ENCODE peak calls at places on chromosomes 7 and 10, in nine cellular contexts. One of them, this sample, is unnamed.

GRCh38 chr7:128869138-128869943 is 6.7 kb downstream of the ATP6V1F start:
- DNase-seq in NB4: peak
- DNase-seq in fibroblast of mammary gland: peak
- DNase-seq in WTC11: peak
- DNase-seq in endodermal cell: peak
- DNase-seq in GM12865: peak
- DNase-seq in MM.1S: peak
- DNase-seq in CD4-positive, alpha-beta T cell: peak
- DNase-seq in mesothelial cell of epicardium: no peak
- DNase-seq in this sample: peak

GRCh38 chr10:43926371-43926770 is 277.7 kb upstream of the ZNF32 start:
- DNase-seq in endodermal cell: no peak
- DNase-seq in WTC11: no peak
- DNase-seq in NB4: no peak
- DNase-seq in MM.1S: no peak
- DNase-seq in fibroblast of mammary gland: no peak
- DNase-seq in CD4-positive, alpha-beta T cell: no peak
- DNase-seq in GM12865: no peak
- DNase-seq in mesothelial cell of epicardium: no peak
- DNase-seq in this sample: no peak

GRCh38 chr7:19290066-19290465 is 144.8 kb upstream of the FERD3L start:
- DNase-seq in MM.1S: no peak
- DNase-seq in mesothelial cell of epicardium: no peak
- DNase-seq in GM12865: no peak
- DNase-seq in WTC11: no peak
- DNase-seq in endodermal cell: no peak
- DNase-seq in CD4-positive, alpha-beta T cell: no peak
- DNase-seq in NB4: no peak
- DNase-seq in fibroblast of mammary gland: no peak
- DNase-seq in this sample: no peak

GRCh38 chr7:25849361-25850184 is 302.4 kb upstream of the NFE2L3 start:
- DNase-seq in CD4-positive, alpha-beta T cell: no peak
- DNase-seq in MM.1S: no peak
- DNase-seq in fibroblast of mammary gland: peak
- DNase-seq in GM12865: no peak
- DNase-seq in NB4: peak
- DNase-seq in endodermal cell: no peak
- DNase-seq in WTC11: no peak
- DNase-seq in mesothelial cell of epicardium: no peak
- DNase-seq in this sample: no peak

GRCh38 chr10:57657164-57657765 is 610.4 kb downstream of the IPMK start:
- DNase-seq in endodermal cell: peak
- DNase-seq in CD4-positive, alpha-beta T cell: no peak
- DNase-seq in mesothelial cell of epicardium: peak
- DNase-seq in GM12865: peak
- DNase-seq in fibroblast of mammary gland: peak
- DNase-seq in WTC11: peak
- DNase-seq in MM.1S: peak
- DNase-seq in NB4: peak
- DNase-seq in this sample: peak

GRCh38 chr10:124041684-124042445 is 51.5 kb downstream of the CHST15 start:
- DNase-seq in CD4-positive, alpha-beta T cell: no peak
- DNase-seq in fibroblast of mammary gland: peak
- DNase-seq in mesothelial cell of epicardium: no peak
- DNase-seq in WTC11: no peak
- DNase-seq in MM.1S: no peak
- DNase-seq in endodermal cell: no peak
- DNase-seq in NB4: no peak
- DNase-seq in GM12865: no peak
- DNase-seq in this sample: no peak

GRCh38 chr7:27442446-27442845 is 199.8 kb downstream of the EVX1 start:
- DNase-seq in fibroblast of mammary gland: peak
- DNase-seq in WTC11: no peak
- DNase-seq in NB4: no peak
- DNase-seq in CD4-positive, alpha-beta T cell: no peak
- DNase-seq in GM12865: no peak
- DNase-seq in mesothelial cell of epicardium: no peak
- DNase-seq in MM.1S: no peak
- DNase-seq in endodermal cell: no peak
- DNase-seq in this sample: no peak

GRCh38 chr10:63115732-63116383 is 17.3 kb upstream of the NRBF2 start:
- DNase-seq in NB4: no peak
- DNase-seq in mesothelial cell of epicardium: no peak
- DNase-seq in fibroblast of mammary gland: peak
- DNase-seq in MM.1S: no peak
- DNase-seq in GM12865: no peak
- DNase-seq in endodermal cell: no peak
- DNase-seq in CD4-positive, alpha-beta T cell: no peak
- DNase-seq in WTC11: no peak
- DNase-seq in this sample: no peak

GRCh38 chr7:17774701-17775288 is 165.5 kb downstream of the SNX13 start:
- DNase-seq in mesothelial cell of epicardium: no peak
- DNase-seq in MM.1S: no peak
- DNase-seq in endodermal cell: no peak
- DNase-seq in NB4: no peak
- DNase-seq in CD4-positive, alpha-beta T cell: no peak
- DNase-seq in fibroblast of mammary gland: no peak
- DNase-seq in WTC11: no peak
- DNase-seq in GM12865: no peak
- DNase-seq in this sample: no peak

GRCh38 chr7:123727071-123727837 is 21.5 kb downstream of the WASL start:
- DNase-seq in WTC11: no peak
- DNase-seq in NB4: peak
- DNase-seq in GM12865: no peak
- DNase-seq in endodermal cell: no peak
- DNase-seq in MM.1S: no peak
- DNase-seq in CD4-positive, alpha-beta T cell: no peak
- DNase-seq in mesothelial cell of epicardium: no peak
- DNase-seq in fibroblast of mammary gland: peak
- DNase-seq in this sample: no peak

GRCh38 chr7:24851791-24852190 is 94.5 kb upstream of the GSDME start:
- DNase-seq in MM.1S: no peak
- DNase-seq in NB4: peak
- DNase-seq in endodermal cell: peak
- DNase-seq in WTC11: no peak
- DNase-seq in fibroblast of mammary gland: peak
- DNase-seq in GM12865: no peak
- DNase-seq in mesothelial cell of epicardium: no peak
- DNase-seq in CD4-positive, alpha-beta T cell: no peak
- DNase-seq in this sample: no peak

GRCh38 chr7:113199841-113200240 is 81.5 kb upstream of the SMIM30 start:
- DNase-seq in MM.1S: no peak
- DNase-seq in mesothelial cell of epicardium: no peak
- DNase-seq in NB4: no peak
- DNase-seq in endodermal cell: no peak
- DNase-seq in WTC11: no peak
- DNase-seq in GM12865: no peak
- DNase-seq in fibroblast of mammary gland: peak
- DNase-seq in CD4-positive, alpha-beta T cell: no peak
- DNase-seq in this sample: no peak

GRCh38 chr7:12296051-12296570 is 85.0 kb downstream of the TMEM106B start:
- DNase-seq in CD4-positive, alpha-beta T cell: no peak
- DNase-seq in GM12865: no peak
- DNase-seq in WTC11: no peak
- DNase-seq in NB4: no peak
- DNase-seq in endodermal cell: no peak
- DNase-seq in MM.1S: no peak
- DNase-seq in fibroblast of mammary gland: no peak
- DNase-seq in mesothelial cell of epicardium: no peak
- DNase-seq in this sample: no peak

GRCh38 chr7:12287886-12288285 is 76.8 kb downstream of the TMEM106B start:
- DNase-seq in endodermal cell: no peak
- DNase-seq in CD4-positive, alpha-beta T cell: no peak
- DNase-seq in GM12865: no peak
- DNase-seq in NB4: no peak
- DNase-seq in WTC11: no peak
- DNase-seq in fibroblast of mammary gland: no peak
- DNase-seq in MM.1S: no peak
- DNase-seq in mesothelial cell of epicardium: no peak
- DNase-seq in this sample: no peak

GRCh38 chr7:12289996-12290395 is 78.9 kb downstream of the TMEM106B start:
- DNase-seq in mesothelial cell of epicardium: no peak
- DNase-seq in NB4: no peak
- DNase-seq in WTC11: no peak
- DNase-seq in MM.1S: no peak
- DNase-seq in endodermal cell: no peak
- DNase-seq in GM12865: no peak
- DNase-seq in fibroblast of mammary gland: no peak
- DNase-seq in CD4-positive, alpha-beta T cell: no peak
- DNase-seq in this sample: no peak

GRCh38 chr7:12294701-12295100 is 83.6 kb downstream of the TMEM106B start:
- DNase-seq in mesothelial cell of epicardium: no peak
- DNase-seq in endodermal cell: no peak
- DNase-seq in fibroblast of mammary gland: no peak
- DNase-seq in WTC11: no peak
- DNase-seq in NB4: peak
- DNase-seq in MM.1S: no peak
- DNase-seq in GM12865: no peak
- DNase-seq in CD4-positive, alpha-beta T cell: no peak
- DNase-seq in this sample: no peak

DNA sequence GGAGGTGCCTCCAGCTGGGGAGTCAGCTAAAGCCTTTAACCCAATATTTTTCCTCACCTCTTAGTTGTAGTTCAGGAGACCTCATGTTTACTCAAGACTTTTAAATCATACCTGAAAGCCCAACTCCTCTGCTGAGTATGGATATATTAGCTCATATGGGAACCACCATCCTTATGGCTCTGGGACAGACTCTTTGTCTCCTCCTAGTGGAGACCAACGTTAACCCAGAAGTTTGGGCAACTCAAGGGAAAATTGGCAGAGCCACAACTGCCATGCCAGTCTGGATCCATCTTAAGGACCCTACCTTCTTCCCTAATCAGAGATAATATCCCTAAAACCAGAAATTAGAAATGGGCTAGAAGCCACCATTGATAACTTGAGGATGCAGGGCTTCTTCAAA is 80.8 kb downstream of the TMEM106B start:
- DNase-seq in NB4: peak
- DNase-seq in MM.1S: peak
- DNase-seq in endodermal cell: no peak
- DNase-seq in GM12865: peak
- DNase-seq in mesothelial cell of epicardium: no peak
- DNase-seq in fibroblast of mammary gland: peak
- DNase-seq in CD4-positive, alpha-beta T cell: no peak
- DNase-seq in WTC11: no peak
- DNase-seq in this sample: no peak
- TF ChIP-seq CTCF in NB4: peak
- TF ChIP-seq CTCF in MM.1S: peak
- TF ChIP-seq CTCF in endodermal cell: peak
- TF ChIP-seq CTCF in GM12865: peak
- TF ChIP-seq CTCF in mesothelial cell of epicardium: no peak
- TF ChIP-seq CTCF in fibroblast of mammary gland: peak
- TF ChIP-seq CTCF in CD4-positive, alpha-beta T cell: peak
- TF ChIP-seq CTCF in WTC11: no peak
- TF ChIP-seq CTCF in this sample: peak

GRCh38 chr7:142626420-142627035 is 122.7 kb upstream of the PRSS1 start:
- DNase-seq in WTC11: peak
- DNase-seq in MM.1S: peak
- DNase-seq in mesothelial cell of epicardium: no peak
- DNase-seq in GM12865: peak
- DNase-seq in CD4-positive, alpha-beta T cell: peak
- DNase-seq in fibroblast of mammary gland: peak
- DNase-seq in NB4: peak
- DNase-seq in endodermal cell: peak
- DNase-seq in this sample: peak
- TF ChIP-seq CTCF in WTC11: peak
- TF ChIP-seq CTCF in MM.1S: peak
- TF ChIP-seq CTCF in mesothelial cell of epicardium: peak
- TF ChIP-seq CTCF in GM12865: peak
- TF ChIP-seq CTCF in CD4-positive, alpha-beta T cell: peak
- TF ChIP-seq CTCF in fibroblast of mammary gland: peak
- TF ChIP-seq CTCF in NB4: peak
- TF ChIP-seq CTCF in endodermal cell: peak
- TF ChIP-seq CTCF in this sample: peak

GRCh38 chr7:82445226-82445625 is 1.6 kb upstream of the CACNA2D1 start:
- DNase-seq in mesothelial cell of epicardium: no peak
- DNase-seq in fibroblast of mammary gland: no peak
- DNase-seq in NB4: no peak
- DNase-seq in CD4-positive, alpha-beta T cell: no peak
- DNase-seq in endodermal cell: peak
- DNase-seq in GM12865: no peak
- DNase-seq in WTC11: peak
- DNase-seq in MM.1S: no peak
- DNase-seq in this sample: no peak

GRCh38 chr7:82443044-82443800 is at the start of gene CACNA2D1:
- DNase-seq in CD4-positive, alpha-beta T cell: no peak
- DNase-seq in MM.1S: peak
- DNase-seq in NB4: peak
- DNase-seq in mesothelial cell of epicardium: peak
- DNase-seq in GM12865: peak
- DNase-seq in fibroblast of mammary gland: peak
- DNase-seq in endodermal cell: peak
- DNase-seq in WTC11: peak
- DNase-seq in this sample: peak

GRCh38 chr7:82443801-82444219 is 233 bp upstream of the CACNA2D1 start:
- DNase-seq in fibroblast of mammary gland: peak
- DNase-seq in mesothelial cell of epicardium: no peak
- DNase-seq in CD4-positive, alpha-beta T cell: no peak
- DNase-seq in endodermal cell: peak
- DNase-seq in NB4: peak
- DNase-seq in WTC11: peak
- DNase-seq in MM.1S: peak
- DNase-seq in GM12865: peak
- DNase-seq in this sample: no peak

GRCh38 chr7:82442492-82443043 is 1.0 kb downstream of the CACNA2D1 start:
- DNase-seq in WTC11: no peak
- DNase-seq in endodermal cell: no peak
- DNase-seq in GM12865: no peak
- DNase-seq in mesothelial cell of epicardium: no peak
- DNase-seq in NB4: peak
- DNase-seq in MM.1S: no peak
- DNase-seq in CD4-positive, alpha-beta T cell: no peak
- DNase-seq in fibroblast of mammary gland: peak
- DNase-seq in this sample: no peak

GRCh38 chr7:82444220-82445049 is 858 bp upstream of the CACNA2D1 start:
- DNase-seq in MM.1S: peak
- DNase-seq in NB4: no peak
- DNase-seq in WTC11: peak
- DNase-seq in endodermal cell: no peak
- DNase-seq in GM12865: peak
- DNase-seq in mesothelial cell of epicardium: no peak
- DNase-seq in CD4-positive, alpha-beta T cell: no peak
- DNase-seq in fibroblast of mammary gland: no peak
- DNase-seq in this sample: peak
- TF ChIP-seq CTCF in MM.1S: peak
- TF ChIP-seq CTCF in NB4: no peak
- TF ChIP-seq CTCF in WTC11: no peak
- TF ChIP-seq CTCF in endodermal cell: no peak
- TF ChIP-seq CTCF in GM12865: no peak
- TF ChIP-seq CTCF in mesothelial cell of epicardium: no peak
- TF ChIP-seq CTCF in CD4-positive, alpha-beta T cell: no peak
- TF ChIP-seq CTCF in fibroblast of mammary gland: no peak
- TF ChIP-seq CTCF in this sample: no peak

GRCh38 chr10:30103595-30104310 is 44.4 kb upstream of the JCAD start:
- DNase-seq in NB4: no peak
- DNase-seq in CD4-positive, alpha-beta T cell: no peak
- DNase-seq in WTC11: no peak
- DNase-seq in endodermal cell: no peak
- DNase-seq in mesothelial cell of epicardium: no peak
- DNase-seq in GM12865: no peak
- DNase-seq in fibroblast of mammary gland: peak
- DNase-seq in MM.1S: no peak
- DNase-seq in this sample: no peak

GRCh38 chr10:30111340-30111980 is 52.1 kb upstream of the JCAD start:
- DNase-seq in NB4: no peak
- DNase-seq in WTC11: no peak
- DNase-seq in CD4-positive, alpha-beta T cell: no peak
- DNase-seq in mesothelial cell of epicardium: no peak
- DNase-seq in fibroblast of mammary gland: peak
- DNase-seq in GM12865: no peak
- DNase-seq in MM.1S: no peak
- DNase-seq in endodermal cell: no peak
- DNase-seq in this sample: no peak

GRCh38 chr10:30106987-30107386 is 47.6 kb upstream of the JCAD start:
- DNase-seq in NB4: no peak
- DNase-seq in GM12865: no peak
- DNase-seq in mesothelial cell of epicardium: no peak
- DNase-seq in WTC11: no peak
- DNase-seq in CD4-positive, alpha-beta T cell: no peak
- DNase-seq in MM.1S: no peak
- DNase-seq in fibroblast of mammary gland: no peak
- DNase-seq in endodermal cell: no peak
- DNase-seq in this sample: no peak
- TF ChIP-seq CTCF in NB4: no peak
- TF ChIP-seq CTCF in GM12865: no peak
- TF ChIP-seq CTCF in mesothelial cell of epicardium: no peak
- TF ChIP-seq CTCF in WTC11: no peak
- TF ChIP-seq CTCF in CD4-positive, alpha-beta T cell: no peak
- TF ChIP-seq CTCF in MM.1S: no peak
- TF ChIP-seq CTCF in fibroblast of mammary gland: no peak
- TF ChIP-seq CTCF in endodermal cell: no peak
- TF ChIP-seq CTCF in this sample: no peak

This sample was measured in GM10248.